ENCODE peak calls at places on chromosomes 12 and 14, in eight cellular contexts. P is foreskin fibroblast, L is GM13977, H is OCI-LY7, S is nephron progenitor cell, K is GM23338, W is WTC11, F is Peyer's patch. G is an unnamed sample.
A peak's percentile ranks its signal among the peaks of the same experiment; 100 is the strongest.

GRCh38 chr12:69240625-69240984 is 1.2 kb downstream of the CPSF6 start:
- DNase-seq in P (peak; percentile 17), L (peak; percentile 45), H (peak; percentile 55), S (no peak), K (peak; percentile 49), W (no peak), F (no peak), G (no peak)

GRCh38 chr12:91272456-91273063 is 89.9 kb upstream of the DCN start:
- DNase-seq in P (peak; percentile 16), L (no peak), H (no peak), S (no peak), K (peak; percentile 81), W (peak; percentile 48), F (no peak), G (no peak)

GRCh38 chr14:77470192-77470870 is 12.4 kb downstream of the AHSA1 start:
- DNase-seq in P (no peak), L (peak; percentile 9), H (no peak), S (no peak), K (peak; percentile 31), W (no peak), F (no peak), G (no peak)

GRCh38 chr14:22487941-22488340 is 101.1 kb downstream of the DAD1 start:
- DNase-seq in P (no peak), L (no peak), H (no peak), S (no peak), K (no peak), W (no peak), F (no peak), G (no peak)

GRCh38 chr12:122051231-122051876 is 27.2 kb upstream of the MLXIP start:
- DNase-seq in P (peak; percentile 27), L (no peak), H (no peak), S (no peak), K (no peak), W (no peak), F (no peak), G (no peak)

GRCh38 chr12:7450667-7451066 is 6.7 kb upstream of the CD163L1 start:
- DNase-seq in P (no peak), L (no peak), H (no peak), S (no peak), K (peak; percentile 11), W (no peak), F (no peak), G (no peak)

GRCh38 chr12:57016348-57016747 is at the start of gene TAC3:
- DNase-seq in P (no peak), L (no peak), H (no peak), S (peak; percentile 26), K (peak; percentile 69), W (peak; percentile 53), F (no peak), G (no peak)

GRCh38 chr12:127063339-127064090 is 1203.5 kb upstream of the TMEM132C start:
- DNase-seq in P (no peak), L (no peak), H (no peak), S (no peak), K (no peak), W (no peak), F (no peak), G (no peak)

GRCh38 chr12:76450690-76451089 is 102.5 kb upstream of the BBS10 start:
- DNase-seq in P (peak; percentile 35), L (no peak), H (no peak), S (no peak), K (no peak), W (no peak), F (no peak), G (no peak)

GRCh38 chr12:16523570-16524331 is 82.2 kb downstream of the LMO3 start:
- DNase-seq in P (no peak), L (no peak), H (no peak), S (no peak), K (no peak), W (no peak), F (no peak), G (no peak)

GRCh38 chr14:52031781-52032180 is 37.1 kb downstream of the NID2 start:
- DNase-seq in P (peak; percentile 92), L (no peak), H (no peak), S (no peak), K (no peak), W (no peak), F (no peak), G (no peak)

GRCh38 chr12:108573310-108573709 is 10.9 kb downstream of the ISCU start:
- DNase-seq in P (peak; percentile 42), L (peak; percentile 59), H (no peak), S (no peak), K (no peak), W (no peak), F (peak; percentile 8), G (no peak)

GRCh38 chr12:103455020-103455763 is 40.6 kb downstream of the C12orf42 start:
- DNase-seq in P (no peak), L (no peak), H (peak; percentile 24), S (no peak), K (no peak), W (no peak), F (peak; percentile 61), G (no peak)

GRCh38 chr14:58362798-58363412 is 32.8 kb upstream of the TOMM20L start:
- DNase-seq in P (peak; percentile 18), L (peak; percentile 17), H (peak; percentile 56), S (no peak), K (peak; percentile 47), W (no peak), F (no peak), G (no peak)

GRCh38 chr12:132493482-132494178 is 3.7 kb downstream of the FBRSL1 start:
- DNase-seq in P (no peak), L (no peak), H (no peak), S (no peak), K (no peak), W (no peak), F (no peak), G (no peak)

GRCh38 chr12:120225852-120226640 is 25.1 kb upstream of the RPLP0 start:
- DNase-seq in P (no peak), L (peak; percentile 63), H (peak; percentile 49), S (no peak), K (peak; percentile 48), W (no peak), F (peak; percentile 24), G (no peak)

GRCh38 chr12:28568083-28568482 is 377.8 kb downstream of the CCDC91 start:
- DNase-seq in P (peak; percentile 98), L (no peak), H (no peak), S (no peak), K (no peak), W (no peak), F (no peak), G (no peak)

GRCh38 chr12:19224746-19225145 is 95.2 kb downstream of the PLEKHA5 start:
- DNase-seq in P (no peak), L (no peak), H (no peak), S (no peak), K (no peak), W (no peak), F (no peak), G (no peak)

GRCh38 chr12:19222566-19222965 is 93.0 kb downstream of the PLEKHA5 start:
- DNase-seq in P (peak; percentile 34), L (no peak), H (no peak), S (no peak), K (no peak), W (no peak), F (no peak), G (no peak)

GRCh38 chr12:19223695-19224094 is 94.2 kb downstream of the PLEKHA5 start:
- DNase-seq in P (peak; percentile 61), L (no peak), H (no peak), S (no peak), K (no peak), W (no peak), F (no peak), G (no peak)

GRCh38 chr12:19220861-19221466 is 91.4 kb downstream of the PLEKHA5 start:
- DNase-seq in P (peak; percentile 77), L (no peak), H (no peak), S (no peak), K (no peak), W (no peak), F (no peak), G (no peak)

DNA sequence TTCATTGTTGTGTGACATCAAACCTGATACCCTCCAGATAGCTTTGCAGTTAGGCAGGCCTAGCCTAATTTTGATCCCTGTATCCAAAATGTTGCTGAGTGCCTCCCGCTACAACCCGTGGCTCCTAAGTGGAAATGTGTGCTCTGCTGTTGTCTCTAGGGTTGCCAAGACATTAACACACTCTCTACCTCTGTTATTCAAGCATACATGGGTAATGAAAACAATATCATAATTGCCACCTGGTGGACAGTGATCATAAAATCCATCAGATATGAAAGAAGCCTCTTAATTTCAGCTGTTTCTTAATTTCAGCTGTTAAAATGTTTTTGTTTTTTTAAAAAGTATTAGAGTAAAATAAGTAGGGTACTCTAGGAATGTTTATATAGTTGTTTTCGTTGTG is 93.5 kb downstream of the PLEKHA5 start:
- DNase-seq in P (no peak), L (no peak), H (peak; percentile 3), S (no peak), K (peak; percentile 27), W (no peak), F (no peak), G (no peak)
- TF ChIP-seq CTCF in P (no peak), L (no peak), H (peak; percentile 59), S (no peak), K (peak; percentile 35), W (no peak), F (peak; percentile 23), G (no peak)

GRCh38 chr14:99744873-99745224 is 48.4 kb upstream of the EML1 start:
- DNase-seq in P (no peak), L (no peak), H (no peak), S (no peak), K (no peak), W (no peak), F (no peak), G (no peak)

GRCh38 chr14:99745307-99745951 is 47.8 kb upstream of the EML1 start:
- DNase-seq in P (peak; percentile 80), L (no peak), H (no peak), S (no peak), K (no peak), W (no peak), F (no peak), G (no peak)

GRCh38 chr14:99742509-99743487 is 50.4 kb upstream of the EML1 start:
- DNase-seq in P (no peak), L (no peak), H (no peak), S (no peak), K (no peak), W (no peak), F (no peak), G (no peak)

GRCh38 chr14:99742074-99742473 is 51.1 kb upstream of the EML1 start:
- DNase-seq in P (no peak), L (no peak), H (no peak), S (no peak), K (no peak), W (no peak), F (no peak), G (no peak)

GRCh38 chr14:99744199-99744872 is 48.9 kb upstream of the EML1 start:
- DNase-seq in P (no peak), L (no peak), H (no peak), S (no peak), K (peak; percentile 53), W (peak; percentile 44), F (no peak), G (no peak)
- TF ChIP-seq CTCF in P (no peak), L (no peak), H (no peak), S (no peak), K (no peak), W (no peak), F (no peak), G (no peak)

GRCh38 chr12:60935981-60936761 is 1324.0 kb upstream of the USP15 start:
- DNase-seq in P (no peak), L (no peak), H (no peak), S (no peak), K (peak; percentile 48), W (peak; percentile 19), F (no peak), G (no peak)
- TF ChIP-seq CTCF in P (no peak), L (no peak), H (no peak), S (no peak), K (peak; percentile 40), W (no peak), F (no peak), G (no peak)

GRCh38 chr14:75793806-75794205 is 132.8 kb downstream of the TTLL5 start:
- DNase-seq in P (peak; percentile 27), L (no peak), H (no peak), S (no peak), K (peak; percentile 13), W (no peak), F (no peak), G (no peak)
- TF ChIP-seq CTCF in P (peak; percentile 8), L (no peak), H (peak; percentile 14), S (no peak), K (peak; percentile 30), W (no peak), F (no peak), G (no peak)